ENCODE peak calls at places on chromosome 19, in ten cellular contexts. G, L, U, Y, S, D, J, P, N and H are unnamed samples. For H3K9me2, the result is how much of the 10 kb centered on the place peaks cover.

GRCh38 chr19:32567486-32567885 is 13.5 kb upstream of the PDCD5 start:
- DNase-seq in G (no peak), J (no peak), Y (no peak), S (no peak), P (no peak), N (no peak), D (no peak), U (no peak), L (no peak), H (no peak)

GRCh38 chr19:19151418-19151817 is 13.1 kb upstream of the TMEM161A start:
- DNase-seq in Y (no peak), D (no peak), N (no peak), U (no peak), P (no peak), J (no peak), G (no peak), L (no peak), S (no peak), H (no peak)

GRCh38 chr19:51799998-51800848 is 5.3 kb downstream of the FPR3 start:
- DNase-seq in U (no peak), S (no peak), N (no peak), P (no peak), Y (no peak), J (no peak), L (no peak), D (no peak), G (no peak), H (no peak)

GRCh38 chr19:19152668-19153384 is 14.5 kb upstream of the TMEM161A start:
- DNase-seq in Y (no peak), U (no peak), J (no peak), D (no peak), N (no peak), G (no peak), S (no peak), L (no peak), P (no peak), H (no peak)

GRCh38 chr19:19271828-19272599 is 1.1 kb downstream of the TM6SF2 start:
- DNase-seq in G (no peak), D (no peak), Y (no peak), S (no peak), P (no peak), N (no peak), J (no peak), U (no peak), L (peak), H (no peak)

GRCh38 chr19:19487077-19488040 is 28.0 kb downstream of the TSSK6 start:
- DNase-seq in L (no peak), U (no peak), D (no peak), S (no peak), N (no peak), P (no peak), Y (no peak), G (no peak), J (no peak), H (no peak)

GRCh38 chr19:13784731-13785452 is 10.4 kb upstream of the ZSWIM4 start:
- DNase-seq in L (peak), Y (peak), P (peak), U (peak), G (peak), N (peak), D (peak), S (peak), J (peak), H (peak)

GRCh38 chr19:8577247-8577646 is at the start of gene MYO1F:
- DNase-seq in Y (peak), D (no peak), J (no peak), U (no peak), P (peak), L (no peak), N (no peak), S (no peak), G (no peak), H (no peak)

GRCh38 chr19:10870501-10870954 is 825 bp upstream of the CARM1 start:
- DNase-seq in J (no peak), P (no peak), S (no peak), G (no peak), N (no peak), D (peak), L (no peak), Y (no peak), U (no peak), H (no peak)

GRCh38 chr19:6216236-6216995 is 63.4 kb downstream of the MLLT1 start:
- DNase-seq in S (no peak), D (no peak), U (no peak), G (no peak), P (no peak), L (peak), J (no peak), Y (no peak), N (no peak), H (no peak)
- H3K9me2 ChIP-seq in S (under half), D (under half), U (under half), G (under half), P (under half), L (under half), J (under half), Y (under half), N (under half), H (under half)

DNA sequence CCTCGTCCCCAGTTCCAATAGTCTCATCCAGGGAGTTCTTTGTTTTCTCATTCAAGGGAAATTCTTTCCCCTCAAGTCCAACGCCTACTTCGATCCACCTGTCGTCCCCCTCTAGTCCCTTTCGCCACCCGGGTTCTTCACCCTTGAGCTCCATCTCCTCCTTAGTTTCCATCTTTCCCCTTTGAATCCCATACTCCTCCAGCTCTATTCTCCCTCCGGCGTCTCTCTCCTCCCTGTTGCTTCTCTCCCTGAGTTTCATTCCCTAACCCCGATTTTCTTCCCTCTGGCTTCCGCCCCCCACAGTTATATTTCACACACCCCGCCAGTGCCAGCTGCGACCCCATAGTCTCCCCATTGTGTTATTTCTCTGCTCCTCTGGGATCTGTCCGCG is 628 bp upstream of the SLC17A7 start:
- DNase-seq in Y (no peak), S (no peak), J (no peak), U (no peak), P (no peak), N (no peak), L (peak), D (no peak), G (no peak), H (no peak)
- H3K4me3 ChIP-seq in Y (no peak), S (no peak), J (no peak), U (peak), P (peak), N (no peak), L (peak), D (peak), G (no peak), H (no peak)

DNA sequence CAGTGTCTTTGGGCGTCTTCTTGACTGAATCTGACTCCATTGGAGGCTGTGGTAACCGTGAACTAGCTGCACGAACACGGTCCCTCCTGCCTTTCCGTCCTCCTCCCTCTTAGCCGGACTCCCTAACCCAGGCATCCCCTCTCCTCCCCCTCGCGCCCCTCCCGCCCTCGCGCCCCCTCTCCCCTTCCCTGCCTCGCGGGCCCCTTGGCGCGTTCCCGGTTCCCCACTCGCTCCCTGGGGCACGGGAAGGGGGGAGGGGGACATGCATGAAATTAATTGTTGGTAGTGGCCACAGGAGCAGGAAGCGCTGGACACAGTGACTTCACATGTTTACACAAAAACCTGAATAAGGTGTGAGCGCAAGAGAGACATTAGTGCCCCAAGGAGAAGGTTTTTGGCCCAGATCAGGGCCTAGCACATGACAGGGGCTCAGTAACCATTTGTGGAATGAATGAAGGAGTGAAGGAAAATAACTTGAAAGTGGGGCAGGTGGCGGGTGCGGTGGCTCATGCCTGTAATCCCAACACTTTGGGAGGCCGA is 279 bp downstream of the DMRTC2 start:
- DNase-seq in G (no peak), N (no peak), Y (no peak), J (no peak), L (no peak), S (no peak), U (no peak), P (no peak), D (no peak), H (no peak)
- H3K9me2 ChIP-seq in G (under half), N (under half), Y (under half), J (under half), L (under half), S (under half), U (under half), P (under half), D (under half), H (under half)

DNA sequence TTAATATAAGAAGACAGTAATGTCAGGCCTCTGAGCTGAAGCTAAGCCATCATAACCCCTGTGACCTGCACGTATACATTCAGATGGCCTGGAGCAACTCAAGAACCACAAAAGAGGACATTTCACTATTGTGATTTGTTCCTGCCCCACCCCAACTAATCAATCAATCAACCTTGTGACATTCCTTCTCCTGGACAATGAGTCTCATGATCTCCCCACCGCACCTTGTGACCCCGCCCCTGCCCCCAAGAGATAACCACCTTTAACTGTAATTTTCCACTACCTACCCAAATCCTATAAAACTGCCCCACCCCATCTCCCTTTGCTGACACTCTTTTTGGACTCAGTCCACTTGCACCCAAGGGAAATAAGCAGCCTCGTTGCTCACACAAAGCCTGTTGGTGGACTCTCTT is 14.1 kb downstream of the CD70 start:
- DNase-seq in L (no peak), G (no peak), U (no peak), N (peak), P (peak), Y (no peak), J (no peak), D (no peak), S (no peak), H (no peak)
- H3K4me3 ChIP-seq in L (no peak), G (no peak), U (no peak), N (peak), P (no peak), Y (peak), J (no peak), D (no peak), S (no peak), H (peak)

GRCh38 chr19:2756921-2757881 is 17.4 kb upstream of the SLC39A3 start:
- DNase-seq in U (no peak), L (no peak), P (no peak), N (no peak), D (no peak), G (no peak), Y (no peak), J (no peak), S (no peak), H (no peak)

GRCh38 chr19:2755448-2755705 is 15.6 kb upstream of the SLC39A3 start:
- DNase-seq in L (no peak), G (no peak), J (no peak), U (no peak), Y (no peak), N (no peak), P (no peak), D (no peak), S (no peak), H (no peak)

GRCh38 chr19:2756477-2756876 is 16.7 kb upstream of the SLC39A3 start:
- DNase-seq in U (no peak), L (no peak), N (no peak), J (no peak), S (no peak), D (no peak), P (no peak), G (no peak), Y (no peak), H (no peak)

GRCh38 chr19:2755811-2756210 is 16.0 kb upstream of the SLC39A3 start:
- DNase-seq in P (no peak), N (no peak), S (no peak), G (no peak), Y (no peak), J (no peak), U (no peak), D (no peak), L (no peak), H (no peak)

GRCh38 chr19:2754659-2755447 is 15.0 kb upstream of the SLC39A3 start:
- DNase-seq in L (no peak), S (no peak), G (no peak), Y (no peak), N (no peak), D (no peak), P (no peak), J (no peak), U (no peak), H (no peak)
- H3K9me2 ChIP-seq in L (under half), S (under half), G (under half), Y (under half), N (under half), D (under half), P (under half), J (under half), U (under half), H (under half)

GRCh38 chr19:1718382-1719315 is 34.7 kb upstream of the ONECUT3 start:
- DNase-seq in G (no peak), Y (no peak), L (peak), J (no peak), D (peak), P (no peak), S (no peak), N (no peak), U (no peak), H (no peak)
- H3K4me3 ChIP-seq in G (no peak), Y (no peak), L (no peak), J (no peak), D (peak), P (no peak), S (no peak), N (no peak), U (no peak), H (no peak)

GRCh38 chr19:54937926-54938325 is 9.4 kb downstream of the NLRP7 start:
- DNase-seq in G (no peak), J (no peak), L (no peak), D (no peak), P (no peak), U (no peak), S (no peak), Y (peak), N (no peak), H (peak)
- H3K9me2 ChIP-seq in G (under half), J (under half), L (under half), D (under half), P (under half), U (under half), S (under half), Y (under half), N (under half), H (under half)

GRCh38 chr19:34590228-34590627 is 86.7 kb downstream of the SCGB2B2 start:
- DNase-seq in Y (no peak), D (no peak), S (no peak), U (no peak), L (no peak), N (no peak), G (no peak), P (no peak), J (no peak), H (no peak)
- H3K4me3 ChIP-seq in Y (no peak), D (no peak), S (no peak), U (no peak), L (no peak), N (no peak), G (no peak), P (no peak), J (no peak), H (no peak)

GRCh38 chr19:42412661-42413076 is 14.5 kb downstream of the LIPE start:
- DNase-seq in L (peak), N (no peak), J (no peak), S (no peak), P (no peak), D (no peak), U (no peak), Y (no peak), G (no peak), H (no peak)
- H3K9me2 ChIP-seq in L (under half), N (under half), J (under half), S (under half), P (under half), D (under half), U (under half), Y (under half), G (under half), H (under half)

GRCh38 chr19:340620-341385 is 3.8 kb downstream of the MIER2 start:
- DNase-seq in P (no peak), L (no peak), G (no peak), S (no peak), U (no peak), J (no peak), D (no peak), N (peak), Y (no peak), H (no peak)
- H3K4me3 ChIP-seq in P (no peak), L (no peak), G (no peak), S (no peak), U (no peak), J (no peak), D (no peak), N (no peak), Y (no peak), H (no peak)